ENCODE peak calls at places on chromosome 10, in nine cellular contexts. V, Y, T, U, W, B, I, Q and H are unnamed samples.

GRCh38 chr10:116888380-116889055 is 39.2 kb downstream of the ENO4 start:
- DNase-seq in V (peak), Y (peak), T (peak), U (no peak), W (no peak), B (peak), I (peak), Q (peak), H (peak)

GRCh38 chr10:132641966-132642731 is 104.6 kb downstream of the INPP5A start:
- DNase-seq in V (no peak), Y (no peak), T (no peak), U (no peak), W (no peak), B (no peak), I (no peak), Q (no peak), H (no peak)

GRCh38 chr10:72847681-72848080 is 45.9 kb upstream of the OIT3 start:
- DNase-seq in V (peak), Y (peak), T (no peak), U (no peak), W (no peak), B (peak), I (no peak), Q (no peak), H (no peak)

GRCh38 chr10:28130267-28130666 is 131.4 kb upstream of the ODAD2 start:
- DNase-seq in V (peak), Y (peak), T (peak), U (no peak), W (no peak), B (peak), I (no peak), Q (peak), H (no peak)

GRCh38 chr10:12042409-12042796 is 206 bp downstream of the UPF2 start:
- DNase-seq in V (peak), Y (no peak), T (peak), U (no peak), W (no peak), B (peak), I (no peak), Q (peak), H (no peak)

GRCh38 chr10:95389176-95389575 is 98.4 kb upstream of the PDLIM1 start:
- DNase-seq in V (no peak), Y (no peak), T (no peak), U (no peak), W (no peak), B (no peak), I (no peak), Q (no peak), H (no peak)

GRCh38 chr10:47325303-47326291 is 3.3 kb downstream of the GDF2 start:
- DNase-seq in V (no peak), Y (no peak), T (no peak), U (no peak), W (no peak), B (no peak), I (no peak), Q (no peak), H (no peak)

GRCh38 chr10:52615756-52616419 is 156.7 kb downstream of the MBL2 start:
- DNase-seq in V (peak), Y (no peak), T (no peak), U (no peak), W (no peak), B (no peak), I (no peak), Q (no peak), H (no peak)

GRCh38 chr10:120285408-120285807 is 171.6 kb upstream of the PLPP4 start:
- DNase-seq in V (no peak), Y (no peak), T (no peak), U (no peak), W (no peak), B (no peak), I (no peak), Q (no peak), H (no peak)

GRCh38 chr10:71970869-71971268 is 6.7 kb downstream of the CHST3 start:
- DNase-seq in V (peak), Y (peak), T (no peak), U (no peak), W (no peak), B (no peak), I (no peak), Q (no peak), H (no peak)

GRCh38 chr10:79562135-79562756 is 2.0 kb upstream of the SFTPA2 start:
- DNase-seq in V (peak), Y (peak), T (peak), U (peak), W (peak), B (peak), I (peak), Q (peak), H (no peak)

GRCh38 chr10:33746878-33747277 is 412.4 kb upstream of the NRP1 start:
- DNase-seq in V (peak), Y (no peak), T (peak), U (no peak), W (no peak), B (no peak), I (no peak), Q (peak), H (no peak)

GRCh38 chr10:26311383-26311940 is 94.9 kb downstream of the GAD2 start:
- DNase-seq in V (no peak), Y (no peak), T (no peak), U (no peak), W (no peak), B (no peak), I (no peak), Q (no peak), H (no peak)

GRCh38 chr10:69360485-69361302 is 56.0 kb downstream of the TACR2 start:
- DNase-seq in V (peak), Y (peak), T (peak), U (no peak), W (no peak), B (peak), I (peak), Q (peak), H (no peak)

GRCh38 chr10:96789571-96790108 is 42.5 kb upstream of the LCOR start:
- DNase-seq in V (no peak), Y (no peak), T (no peak), U (no peak), W (no peak), B (no peak), I (no peak), Q (no peak), H (no peak)

GRCh38 chr10:95560288-95561199 is 627 bp downstream of the SORBS1 start:
- DNase-seq in V (peak), Y (no peak), T (peak), U (no peak), W (peak), B (peak), I (no peak), Q (peak), H (no peak)

GRCh38 chr10:44437837-44438752 is 53.2 kb upstream of the CXCL12 start:
- DNase-seq in V (no peak), Y (no peak), T (no peak), U (no peak), W (no peak), B (no peak), I (no peak), Q (no peak), H (no peak)

GRCh38 chr10:628386-629045 is 61.0 kb downstream of the DIP2C start:
- DNase-seq in V (no peak), Y (no peak), T (no peak), U (no peak), W (no peak), B (no peak), I (no peak), Q (no peak), H (no peak)

GRCh38 chr10:114541081-114541833 is 116.8 kb downstream of the ABLIM1 start:
- DNase-seq in V (peak), Y (peak), T (peak), U (no peak), W (no peak), B (peak), I (peak), Q (peak), H (no peak)

GRCh38 chr10:35228058-35228457 is 101.4 kb downstream of the CREM start:
- DNase-seq in V (no peak), Y (no peak), T (no peak), U (no peak), W (no peak), B (no peak), I (no peak), Q (no peak), H (no peak)
- TF ChIP-seq CTCF in V (peak), Y (no peak), T (no peak), U (no peak), W (peak), B (no peak), I (no peak), Q (peak), H (peak)

GRCh38 chr10:5741276-5741675 is 56.6 kb downstream of the TASOR2 start:
- DNase-seq in V (no peak), Y (no peak), T (no peak), U (no peak), W (no peak), B (no peak), I (no peak), Q (no peak), H (no peak)

GRCh38 chr10:5738427-5738826 is 53.8 kb downstream of the TASOR2 start:
- DNase-seq in V (no peak), Y (peak), T (no peak), U (no peak), W (no peak), B (peak), I (no peak), Q (no peak), H (no peak)

GRCh38 chr10:5735119-5735518 is 50.5 kb downstream of the TASOR2 start:
- DNase-seq in V (no peak), Y (no peak), T (no peak), U (no peak), W (no peak), B (no peak), I (no peak), Q (no peak), H (no peak)

GRCh38 chr10:5736591-5736990 is 52.0 kb downstream of the TASOR2 start:
- DNase-seq in V (no peak), Y (no peak), T (no peak), U (no peak), W (no peak), B (no peak), I (no peak), Q (no peak), H (no peak)

DNA sequence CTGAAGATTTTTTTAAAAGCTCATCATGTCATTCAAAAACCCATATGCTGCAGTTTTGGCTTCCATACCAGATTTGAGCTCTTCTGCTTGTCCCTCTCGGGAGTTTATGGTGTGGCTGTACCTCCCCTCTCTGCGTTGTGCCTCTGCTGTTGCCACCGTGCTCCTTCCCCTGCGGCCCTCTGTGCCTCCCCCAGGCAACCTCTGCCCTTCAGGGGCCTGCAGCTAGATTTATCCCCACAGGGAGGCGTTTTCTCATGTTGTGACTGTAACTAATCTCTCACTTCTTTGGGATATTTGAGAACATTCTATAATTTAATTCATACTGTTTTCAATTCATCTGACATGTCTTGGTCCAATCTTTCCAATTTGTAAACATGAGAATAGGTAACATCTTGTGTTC is 52.7 kb downstream of the TASOR2 start:
- DNase-seq in V (no peak), Y (no peak), T (no peak), U (no peak), W (no peak), B (no peak), I (no peak), Q (no peak), H (no peak)
- TF ChIP-seq CTCF in V (no peak), Y (no peak), T (no peak), U (no peak), W (peak), B (no peak), I (no peak), Q (peak), H (peak)

DNA sequence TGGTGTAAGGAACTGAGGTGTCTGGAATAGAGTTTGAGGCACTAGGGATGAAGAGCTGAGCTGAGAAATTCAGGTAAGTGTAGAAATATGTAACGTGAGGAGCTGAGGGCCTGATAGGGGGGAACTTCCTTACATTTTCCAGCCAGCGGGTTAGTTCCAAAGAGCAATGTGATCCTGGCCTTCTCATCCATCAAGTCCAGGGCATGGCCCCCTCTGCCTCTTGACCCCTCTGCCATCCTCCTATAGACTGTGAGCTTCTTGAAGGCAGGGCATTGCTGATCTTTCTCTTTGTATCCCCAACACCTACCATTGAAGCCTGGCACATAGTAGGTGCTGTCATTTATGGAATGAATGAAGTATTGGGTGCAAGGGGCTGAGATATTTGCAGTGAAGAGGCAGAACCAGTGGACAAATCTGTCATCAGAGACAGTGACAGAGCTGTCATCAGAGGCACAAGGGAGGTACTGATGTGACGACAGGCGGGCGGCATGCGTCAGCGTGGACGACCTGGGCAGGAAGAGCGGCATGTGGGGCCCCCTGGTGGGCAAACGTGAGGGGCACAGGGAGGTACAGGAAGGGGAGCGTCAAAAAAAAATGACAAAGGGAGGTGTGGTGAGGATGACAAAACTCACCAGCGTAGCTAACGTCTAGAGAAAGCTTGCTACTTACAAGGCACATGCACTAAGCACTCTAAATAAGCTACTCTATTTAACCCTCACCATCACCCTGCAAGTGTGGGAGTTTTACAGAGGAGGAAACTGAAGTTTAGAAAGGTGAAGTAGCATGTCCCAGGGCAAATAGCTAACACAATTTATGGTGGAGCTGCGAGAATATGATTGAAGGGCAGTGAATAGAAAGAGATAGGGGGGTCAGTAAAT is 5.2 kb upstream of the CAMK2G start:
- DNase-seq in V (peak), Y (peak), T (peak), U (peak), W (peak), B (peak), I (peak), Q (peak), H (no peak)
- TF ChIP-seq CTCF in V (peak), Y (peak), T (peak), U (peak), W (peak), B (peak), I (peak), Q (peak), H (peak)

GRCh38 chr10:37991655-37992054 is 15.2 kb upstream of the ZNF25 start:
- DNase-seq in V (no peak), Y (no peak), T (no peak), U (no peak), W (no peak), B (no peak), I (no peak), Q (no peak), H (no peak)

DNA sequence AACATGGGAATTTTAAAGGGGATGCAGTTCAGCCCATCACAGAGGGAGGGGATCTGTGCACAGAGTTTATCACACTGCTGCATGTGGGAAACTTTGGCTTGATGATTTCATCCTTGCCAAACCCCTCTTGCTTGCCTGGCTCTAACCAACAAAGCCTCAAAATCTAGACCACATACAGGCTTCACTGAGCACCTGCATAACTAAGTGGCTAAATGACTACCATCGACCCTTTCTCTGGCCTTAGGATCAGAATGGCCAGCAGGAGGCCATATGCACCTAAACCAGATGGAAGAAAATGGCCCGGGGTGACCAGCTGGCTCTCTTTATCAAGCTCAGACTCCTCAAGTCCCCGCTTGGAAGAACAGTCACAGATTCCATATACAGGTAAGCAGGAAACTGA is 15.6 kb upstream of the ZNF25 start:
- DNase-seq in V (no peak), Y (no peak), T (no peak), U (no peak), W (no peak), B (no peak), I (no peak), Q (no peak), H (no peak)
- TF ChIP-seq CTCF in V (no peak), Y (no peak), T (no peak), U (no peak), W (no peak), B (no peak), I (no peak), Q (no peak), H (peak)

DNA sequence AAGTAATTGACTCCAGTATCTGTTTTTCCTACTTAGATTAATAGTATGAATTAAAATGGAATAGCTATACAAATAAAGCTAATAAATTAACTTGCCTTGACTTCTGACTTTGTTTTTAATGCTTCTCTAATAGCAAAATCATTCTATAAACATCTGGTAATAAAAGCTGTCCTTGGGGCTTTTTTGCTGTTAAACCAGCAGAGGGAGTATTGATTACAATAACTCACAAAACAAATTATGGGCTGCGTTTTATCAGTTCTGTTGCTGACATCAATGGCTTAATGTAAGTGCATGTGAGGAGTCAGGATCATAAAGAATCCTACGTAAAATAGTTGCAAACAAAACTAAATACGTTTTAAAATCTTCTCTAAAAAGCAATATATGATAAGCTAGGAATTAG is 667.8 kb downstream of the PCDH15 start:
- DNase-seq in V (no peak), Y (peak), T (no peak), U (no peak), W (no peak), B (peak), I (no peak), Q (no peak), H (no peak)
- TF ChIP-seq CTCF in V (peak), Y (peak), T (no peak), U (no peak), W (peak), B (peak), I (no peak), Q (no peak), H (peak)